ENCODE peak calls at places on chromosomes 2 and 18, in six cellular contexts. L is tibial nerve, X is gastrocnemius medialis, D is sigmoid colon, W is K562, P is A549. U is an unnamed sample.

GRCh38 chr2:159026170-159026569 is 57.7 kb downstream of the TANC1 start:
- DNase-seq in W (no peak), D (no peak), L (no peak), P (no peak), X (no peak), U (no peak)

GRCh38 chr2:19474128-19474527 is 115.7 kb upstream of the OSR1 start:
- DNase-seq in D (peak), L (peak), W (no peak), P (no peak), X (peak), U (no peak)

GRCh38 chr2:69863310-69863709 is 30.4 kb upstream of the SNRNP27 start:
- DNase-seq in L (no peak), D (no peak), W (peak), P (no peak), X (no peak), U (no peak)

GRCh38 chr18:75179819-75180600 is 28.9 kb downstream of the PTGR3 start:
- DNase-seq in P (no peak), W (no peak), X (no peak), L (no peak), D (no peak), U (no peak)

GRCh38 chr2:9334722-9335121 is 88.6 kb downstream of the ITGB1BP1 start:
- DNase-seq in D (no peak), X (no peak), W (no peak), P (no peak), L (no peak), U (no peak)

GRCh38 chr2:85578243-85579180 is 1.1 kb downstream of the VAMP8 start:
- DNase-seq in L (peak), X (peak), W (peak), D (peak), P (no peak), U (peak)

GRCh38 chr2:147568109-147568508 is 276.7 kb upstream of the ACVR2A start:
- DNase-seq in D (no peak), X (no peak), W (no peak), P (no peak), L (no peak), U (no peak)

GRCh38 chr2:54000122-54000521 is 29.3 kb upstream of the PSME4 start:
- DNase-seq in W (no peak), L (no peak), P (no peak), X (no peak), D (no peak), U (no peak)

GRCh38 chr2:169086893-169087467 is 17.6 kb downstream of the DHRS9 start:
- DNase-seq in P (no peak), X (no peak), W (no peak), D (no peak), L (no peak), U (no peak)

GRCh38 chr2:127194447-127194846 is 25.7 kb downstream of the CYP27C1 start:
- DNase-seq in D (peak), L (no peak), P (no peak), W (no peak), X (no peak), U (no peak)

GRCh38 chr2:217338306-217338916 is 478.5 kb upstream of the TNP1 start:
- DNase-seq in X (no peak), W (no peak), P (no peak), L (peak), D (peak), U (no peak)

GRCh38 chr2:200252661-200253067 is 53.8 kb upstream of the SPATS2L start:
- DNase-seq in W (no peak), D (no peak), X (no peak), L (peak), P (no peak), U (peak)

GRCh38 chr2:216554755-216555154 is 56.1 kb downstream of the RPL37A start:
- DNase-seq in L (no peak), P (no peak), W (no peak), X (no peak), D (no peak), U (no peak)

GRCh38 chr2:237118025-237118424 is 32.3 kb downstream of the COPS8 start:
- DNase-seq in P (no peak), D (no peak), L (no peak), X (no peak), W (no peak), U (no peak)

GRCh38 chr2:7881038-7881437 is 800.8 kb upstream of the ID2 start:
- DNase-seq in W (no peak), P (no peak), L (no peak), D (no peak), X (no peak), U (no peak)

GRCh38 chr2:100260712-100261620 is 61.3 kb downstream of the LONRF2 start:
- DNase-seq in W (peak), L (peak), D (peak), X (no peak), P (peak), U (peak)

GRCh38 chr2:39620067-39620466 is 45.6 kb upstream of the TMEM178A start:
- DNase-seq in L (peak), D (peak), W (peak), X (peak), P (no peak), U (no peak)

GRCh38 chr2:37797081-37797480 is 125.6 kb upstream of the CDC42EP3 start:
- DNase-seq in X (no peak), W (no peak), D (no peak), P (no peak), L (no peak), U (no peak)

GRCh38 chr2:157349949-157350510 is 24.4 kb upstream of the ERMN start:
- DNase-seq in W (no peak), P (no peak), X (no peak), D (no peak), L (no peak), U (no peak)

GRCh38 chr18:44290366-44290855 is 390.3 kb upstream of the SETBP1 start:
- DNase-seq in P (no peak), L (no peak), D (no peak), X (no peak), W (no peak), U (no peak)

GRCh38 chr2:20457027-20457426 is 10.2 kb downstream of the RHOB start:
- DNase-seq in D (no peak), W (no peak), X (no peak), L (no peak), P (no peak), U (no peak)

GRCh38 chr2:165793779-165794519 is at the start of gene GALNT3:
- DNase-seq in D (peak), W (no peak), X (no peak), L (no peak), P (no peak), U (peak)

GRCh38 chr2:84701880-84702279 is 179.0 kb downstream of the TRABD2A start:
- DNase-seq in P (no peak), W (no peak), L (no peak), D (no peak), X (no peak), U (peak)

GRCh38 chr2:88006912-88007439 is 9.4 kb downstream of the RNU2-63P start:
- DNase-seq in X (no peak), W (no peak), L (peak), P (no peak), D (no peak), U (no peak)

GRCh38 chr2:28958689-28959088 is 22.4 kb upstream of the TOGARAM2 start:
- DNase-seq in D (peak), P (peak), L (peak), W (peak), X (peak), U (peak)

GRCh38 chr2:36489296-36489695 is 108.7 kb downstream of the FEZ2 start:
- DNase-seq in X (no peak), L (no peak), W (no peak), D (no peak), P (no peak), U (no peak)

GRCh38 chr2:67579207-67579606 is 182.1 kb downstream of the ETAA1 start:
- DNase-seq in P (no peak), L (no peak), D (no peak), W (no peak), X (no peak), U (no peak)

GRCh38 chr18:57404345-57404744 is 30.8 kb upstream of the ONECUT2 start:
- DNase-seq in W (no peak), D (no peak), L (no peak), P (no peak), X (no peak), U (no peak)

GRCh38 chr2:23824777-23825212 is 102.1 kb downstream of the ATAD2B start:
- DNase-seq in P (peak), L (peak), D (no peak), W (peak), X (no peak), U (no peak)

GRCh38 chr2:239558661-239559060 is 157.8 kb upstream of the HDAC4 start:
- DNase-seq in P (no peak), D (peak), X (no peak), L (no peak), W (no peak), U (no peak)

GRCh38 chr2:39127973-39128372 is 7.1 kb upstream of the SOS1 start:
- DNase-seq in P (no peak), W (no peak), D (no peak), X (no peak), L (no peak), U (no peak)

GRCh38 chr2:65128297-65129190 is 1.4 kb downstream of the RAB1A start:
- DNase-seq in L (peak), W (no peak), X (peak), D (no peak), P (no peak), U (peak)

GRCh38 chr2:235637906-235638305 is 144.1 kb downstream of the AGAP1 start:
- DNase-seq in L (no peak), P (no peak), W (no peak), X (no peak), D (no peak), U (no peak)
- TF ChIP-seq POLR2A in L (no peak), P (no peak), W (no peak), X (no peak), D (no peak), U (no peak)

GRCh38 chr2:11343626-11344341 is 652 bp downstream of the ROCK2 start:
- DNase-seq in X (peak), L (peak), D (peak), P (peak), W (peak), U (peak)
- TF ChIP-seq POLR2A in X (peak), L (no peak), D (no peak), P (no peak), W (peak), U (no peak)

GRCh38 chr18:49725809-49726514 is 87.4 kb downstream of the ACAA2 start:
- DNase-seq in W (peak), L (peak), P (peak), X (peak), D (peak), U (peak)
- TF ChIP-seq POLR2A in W (no peak), L (no peak), P (no peak), X (no peak), D (no peak), U (no peak)

GRCh38 chr2:233331536-233331935 is 22.8 kb upstream of the DGKD start:
- DNase-seq in P (no peak), X (peak), W (no peak), D (peak), L (peak), U (peak)
- TF ChIP-seq POLR2A in P (no peak), X (no peak), W (no peak), D (no peak), L (no peak), U (no peak)

DNA sequence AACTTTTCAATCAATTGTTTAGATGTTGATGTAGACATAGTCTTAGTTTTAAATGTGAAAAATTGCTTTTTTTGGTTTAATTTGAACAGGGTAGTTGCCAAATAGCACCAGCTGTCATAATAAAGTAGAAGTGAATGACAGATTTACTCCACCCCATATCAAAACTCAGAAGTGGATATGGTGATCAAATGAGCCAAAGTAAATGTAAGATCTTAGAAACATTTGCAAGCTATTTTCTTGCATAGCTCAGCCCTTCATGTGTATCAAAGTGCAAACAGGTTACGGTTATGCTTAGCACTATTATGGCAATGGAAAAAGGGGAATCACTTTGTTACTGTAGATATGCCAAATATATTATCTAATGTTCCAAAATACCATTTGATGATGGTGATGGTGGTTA is 540.9 kb upstream of the NRP2 start:
- DNase-seq in D (no peak), X (no peak), L (no peak), P (no peak), W (no peak), U (no peak)
- TF ChIP-seq POLR2A in D (no peak), X (no peak), L (no peak), P (no peak), W (no peak), U (no peak)

U was measured in lower leg skin.